ENCODE peak calls at places on chromosomes 16 and 17, in five cellular contexts. W, Z, I, U and M are unnamed samples. For H3K27me3, the result is how much of the 10 kb centered on the place peaks cover.

GRCh38 chr16:87897563-87898505 is 28.5 kb upstream of the SLC7A5 start:
- DNase-seq in W (no peak), Z (no peak), I (no peak), U (peak), M (no peak)

GRCh38 chr16:10646581-10647263 is 48.0 kb downstream of the TEKT5 start:
- DNase-seq in W (peak), I (no peak), Z (no peak), U (no peak), M (no peak)

GRCh38 chr16:86949116-86949515 is 368.1 kb downstream of the C16orf95 start:
- DNase-seq in W (no peak), U (no peak), Z (no peak), I (no peak), M (no peak)

GRCh38 chr17:34269969-34270368 is at the start of gene CCL7:
- DNase-seq in W (no peak), Z (no peak), U (no peak), I (no peak), M (no peak)

GRCh38 chr16:74107795-74108610 is 188.6 kb upstream of the PSMD7 start:
- DNase-seq in W (peak), I (peak), Z (no peak), U (peak), M (no peak)

GRCh38 chr17:74239169-74239568 is 25.8 kb downstream of the TTYH2 start:
- DNase-seq in U (peak), I (no peak), W (no peak), Z (no peak), M (no peak)

GRCh38 chr16:14302399-14303181 is 231.5 kb downstream of the MRTFB start:
- DNase-seq in W (peak), I (no peak), U (no peak), Z (no peak), M (no peak)

GRCh38 chr16:62068747-62069146 is 32.5 kb upstream of the CDH8 start:
- DNase-seq in I (no peak), W (no peak), U (no peak), Z (no peak), M (no peak)

GRCh38 chr16:30488764-30489595 is 16.4 kb downstream of the ITGAL start:
- DNase-seq in Z (no peak), W (no peak), U (no peak), I (no peak), M (no peak)

GRCh38 chr16:77579283-77579985 is 142.9 kb upstream of the NUDT7 start:
- DNase-seq in I (no peak), W (no peak), U (no peak), Z (no peak), M (no peak)

GRCh38 chr17:81411305-81411704 is 16.0 kb downstream of the BAHCC1 start:
- DNase-seq in Z (no peak), I (no peak), W (no peak), U (no peak), M (no peak)

GRCh38 chr16:24360936-24361335 is 104.8 kb downstream of the CACNG3 start:
- DNase-seq in I (no peak), Z (no peak), W (no peak), U (no peak), M (no peak)

GRCh38 chr17:2240541-2240940 is 63.0 kb downstream of the SMG6 start:
- DNase-seq in Z (no peak), U (no peak), W (no peak), I (no peak), M (no peak)

GRCh38 chr17:82933911-82934310 is 94.1 kb upstream of the ZNF750 start:
- DNase-seq in U (peak), W (no peak), Z (no peak), I (no peak), M (peak)

GRCh38 chr16:57600048-57600835 is 28.2 kb upstream of the ADGRG1 start:
- DNase-seq in Z (no peak), W (peak), U (peak), I (no peak), M (no peak)

GRCh38 chr17:28745777-28746473 is 2.1 kb downstream of the TRAF4 start:
- DNase-seq in Z (no peak), I (no peak), U (peak), W (no peak), M (no peak)

GRCh38 chr16:89095401-89095974 is 1.8 kb downstream of the ACSF3 start:
- DNase-seq in I (no peak), Z (no peak), U (no peak), W (no peak), M (no peak)

GRCh38 chr16:22016927-22017326 is 9.0 kb downstream of the MOSMO start:
- DNase-seq in U (no peak), I (no peak), W (no peak), Z (no peak), M (no peak)

GRCh38 chr16:75506567-75506966 is 11.3 kb upstream of the CHST6 start:
- DNase-seq in I (no peak), U (peak), W (no peak), Z (no peak), M (no peak)

GRCh38 chr17:77407321-77408277 is 266.8 kb downstream of the SEC14L1 start:
- DNase-seq in Z (no peak), W (no peak), I (no peak), U (no peak), M (no peak)
- H3K27ac ChIP-seq in Z (peak), W (no peak), I (peak), U (peak), M (no peak)

DNA sequence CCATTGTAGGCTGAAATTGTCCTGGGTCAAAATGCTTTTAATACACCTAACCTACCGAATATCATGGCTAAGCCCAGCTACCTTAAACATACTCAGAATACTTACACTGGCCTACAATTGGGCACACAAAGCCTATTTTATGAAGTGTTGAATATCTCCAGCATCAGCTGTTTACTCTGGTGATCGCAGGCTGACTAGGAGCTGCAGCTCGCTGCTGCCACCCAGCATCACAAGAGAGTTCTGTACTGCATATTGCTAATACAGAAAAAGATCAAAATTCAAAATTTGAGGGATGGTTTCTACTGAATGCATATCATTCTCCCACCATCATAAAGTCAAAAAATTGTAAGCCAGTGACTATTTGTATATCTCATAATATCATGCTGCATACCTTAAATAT is 55.3 kb downstream of the ULK2 start:
- DNase-seq in Z (no peak), I (no peak), U (no peak), W (no peak), M (peak)
- TF ChIP-seq CTCF in Z (no peak), I (peak), U (no peak), W (no peak), M (peak)

GRCh38 chr17:45791041-45791582 is 7.0 kb downstream of the CRHR1 start:
- DNase-seq in Z (no peak), U (no peak), I (no peak), W (no peak), M (no peak)

GRCh38 chr17:45791935-45792334 is 7.8 kb downstream of the CRHR1 start:
- DNase-seq in Z (no peak), W (peak), I (no peak), U (peak), M (no peak)

GRCh38 chr17:45790296-45790922 is 6.3 kb downstream of the CRHR1 start:
- DNase-seq in W (peak), U (no peak), Z (no peak), I (no peak), M (no peak)

GRCh38 chr17:45788057-45788456 is 3.9 kb downstream of the CRHR1 start:
- DNase-seq in I (no peak), U (no peak), W (no peak), Z (no peak), M (no peak)

GRCh38 chr17:45789874-45790273 is 5.8 kb downstream of the CRHR1 start:
- DNase-seq in I (no peak), Z (no peak), W (no peak), U (no peak), M (no peak)
- H3K27me3 ChIP-seq in I (under half), Z (under half), W (under half), U (under half), M (under half)

DNA sequence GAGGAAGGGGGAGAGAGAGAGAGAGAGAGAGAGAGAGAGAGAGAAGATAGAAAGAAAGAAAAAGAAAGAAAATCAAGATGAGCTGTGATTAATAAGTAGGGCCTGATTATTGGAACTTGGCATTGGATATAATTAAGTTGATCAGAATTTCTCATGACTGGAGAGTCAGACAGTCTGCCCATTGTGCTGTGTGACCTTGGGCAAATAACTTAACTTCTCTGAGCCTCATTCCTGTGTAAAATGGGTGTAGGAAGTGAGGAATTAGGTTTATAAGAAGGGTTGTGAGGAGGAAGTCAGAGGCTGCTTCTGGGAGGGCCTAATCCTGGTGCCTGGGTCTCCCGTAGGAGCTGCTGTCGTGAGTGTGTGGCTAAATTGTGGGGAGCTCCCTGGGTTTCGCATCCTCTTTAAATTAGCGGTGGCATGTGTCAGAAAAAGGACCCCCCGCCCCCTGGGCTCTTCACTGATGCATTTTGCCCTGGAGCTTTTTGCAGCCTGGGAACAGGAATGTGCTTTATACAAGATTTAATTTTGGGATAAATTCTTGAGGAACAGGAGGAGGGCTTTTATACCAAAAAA is 76.0 kb downstream of the CMIP start:
- DNase-seq in U (no peak), W (no peak), Z (no peak), I (no peak), M (no peak)
- H3K27ac ChIP-seq in U (no peak), W (no peak), Z (no peak), I (no peak), M (peak)

GRCh38 chr17:8500609-8501008 is 64.9 kb downstream of the NDEL1 start:
- DNase-seq in W (no peak), U (no peak), Z (no peak), I (no peak), M (no peak)
- TF ChIP-seq CTCF in W (no peak), U (no peak), Z (no peak), I (no peak), M (no peak)

DNA sequence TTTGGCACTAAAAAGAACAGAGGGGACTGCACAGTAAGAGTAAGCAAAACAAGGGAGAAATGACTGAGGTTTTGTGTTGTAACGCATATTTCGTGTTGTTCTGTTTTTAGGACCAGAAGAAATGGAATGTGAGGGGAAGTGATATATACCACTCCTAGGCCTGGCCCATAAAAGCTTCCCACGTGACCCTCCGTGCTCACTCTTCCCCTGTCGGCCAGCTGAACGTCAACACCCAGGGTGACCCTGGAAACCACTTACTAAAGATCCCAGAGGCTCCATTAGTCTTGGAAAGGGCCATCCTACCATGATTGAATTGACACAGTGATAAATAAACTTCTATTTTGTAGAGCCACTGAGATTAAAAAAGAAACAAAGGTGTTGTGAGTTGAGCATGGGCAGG is 79.8 kb downstream of the HELZ start:
- DNase-seq in W (peak), U (no peak), I (no peak), Z (no peak), M (no peak)
- H3K27me3 ChIP-seq in W (under half), U (under half), I (under half), Z (under half), M (under half)

GRCh38 chr17:49566668-49567071 is 9.0 kb upstream of the NXPH3 start:
- DNase-seq in I (no peak), Z (no peak), U (no peak), W (no peak), M (no peak)
- H3K27ac ChIP-seq in I (no peak), Z (peak), U (no peak), W (no peak), M (peak)